ENCODE peak calls at places on chromosome 17, in nine cellular contexts. One of them, this sample, is unnamed.

GRCh38 chr17:71821512-71821911 is 299.3 kb upstream of the SOX9 start:
- DNase-seq in transverse colon: no peak
- DNase-seq in A549: no peak
- DNase-seq in esophagus muscularis mucosa: no peak
- DNase-seq in ovary: no peak
- DNase-seq in sigmoid colon: no peak
- DNase-seq in body of pancreas: no peak
- DNase-seq in lower leg skin: no peak
- DNase-seq in breast epithelium: no peak
- DNase-seq in this sample: no peak

GRCh38 chr17:59786536-59787319 is 79.3 kb downstream of the VMP1 start:
- DNase-seq in breast epithelium: no peak
- DNase-seq in body of pancreas: peak
- DNase-seq in A549: peak
- DNase-seq in transverse colon: peak
- DNase-seq in lower leg skin: peak
- DNase-seq in ovary: peak
- DNase-seq in esophagus muscularis mucosa: peak
- DNase-seq in sigmoid colon: peak
- DNase-seq in this sample: peak

GRCh38 chr17:16066125-16066524 is 66.5 kb downstream of the TTC19 start:
- DNase-seq in esophagus muscularis mucosa: no peak
- DNase-seq in body of pancreas: no peak
- DNase-seq in A549: no peak
- DNase-seq in transverse colon: no peak
- DNase-seq in lower leg skin: no peak
- DNase-seq in sigmoid colon: no peak
- DNase-seq in breast epithelium: no peak
- DNase-seq in ovary: no peak
- DNase-seq in this sample: no peak

GRCh38 chr17:61361084-61361483 is 38.6 kb upstream of the TBX2 start:
- DNase-seq in ovary: no peak
- DNase-seq in sigmoid colon: no peak
- DNase-seq in esophagus muscularis mucosa: no peak
- DNase-seq in transverse colon: no peak
- DNase-seq in breast epithelium: no peak
- DNase-seq in A549: no peak
- DNase-seq in body of pancreas: no peak
- DNase-seq in lower leg skin: no peak
- DNase-seq in this sample: no peak

GRCh38 chr17:4365628-4366311 is 705 bp downstream of the UBE2G1 start:
- DNase-seq in body of pancreas: peak
- DNase-seq in ovary: peak
- DNase-seq in sigmoid colon: peak
- DNase-seq in A549: peak
- DNase-seq in transverse colon: peak
- DNase-seq in esophagus muscularis mucosa: no peak
- DNase-seq in lower leg skin: no peak
- DNase-seq in breast epithelium: no peak
- DNase-seq in this sample: no peak

GRCh38 chr17:8441690-8442089 is 6.0 kb downstream of the NDEL1 start:
- DNase-seq in lower leg skin: no peak
- DNase-seq in transverse colon: no peak
- DNase-seq in body of pancreas: no peak
- DNase-seq in ovary: no peak
- DNase-seq in A549: no peak
- DNase-seq in sigmoid colon: no peak
- DNase-seq in esophagus muscularis mucosa: no peak
- DNase-seq in breast epithelium: no peak
- DNase-seq in this sample: no peak

GRCh38 chr17:73099504-73099903 is 7.0 kb upstream of the SLC39A11 start:
- DNase-seq in A549: no peak
- DNase-seq in breast epithelium: no peak
- DNase-seq in transverse colon: no peak
- DNase-seq in esophagus muscularis mucosa: no peak
- DNase-seq in ovary: no peak
- DNase-seq in sigmoid colon: no peak
- DNase-seq in lower leg skin: no peak
- DNase-seq in body of pancreas: no peak
- DNase-seq in this sample: no peak

GRCh38 chr17:45700171-45701090 is 83.7 kb upstream of the CRHR1 start:
- DNase-seq in body of pancreas: no peak
- DNase-seq in breast epithelium: no peak
- DNase-seq in A549: no peak
- DNase-seq in sigmoid colon: no peak
- DNase-seq in ovary: no peak
- DNase-seq in esophagus muscularis mucosa: no peak
- DNase-seq in transverse colon: no peak
- DNase-seq in lower leg skin: no peak
- DNase-seq in this sample: no peak

GRCh38 chr17:77254961-77255741 is 114.4 kb downstream of the SEC14L1 start:
- DNase-seq in lower leg skin: no peak
- DNase-seq in esophagus muscularis mucosa: no peak
- DNase-seq in transverse colon: no peak
- DNase-seq in body of pancreas: no peak
- DNase-seq in breast epithelium: peak
- DNase-seq in ovary: peak
- DNase-seq in A549: peak
- DNase-seq in sigmoid colon: no peak
- DNase-seq in this sample: no peak

GRCh38 chr17:77257169-77257568 is 116.4 kb downstream of the SEC14L1 start:
- DNase-seq in A549: no peak
- DNase-seq in breast epithelium: no peak
- DNase-seq in transverse colon: no peak
- DNase-seq in esophagus muscularis mucosa: no peak
- DNase-seq in ovary: no peak
- DNase-seq in body of pancreas: no peak
- DNase-seq in lower leg skin: no peak
- DNase-seq in sigmoid colon: no peak
- DNase-seq in this sample: no peak

GRCh38 chr17:77257596-77258458 is 117.1 kb downstream of the SEC14L1 start:
- DNase-seq in sigmoid colon: no peak
- DNase-seq in lower leg skin: no peak
- DNase-seq in breast epithelium: no peak
- DNase-seq in transverse colon: no peak
- DNase-seq in body of pancreas: no peak
- DNase-seq in esophagus muscularis mucosa: no peak
- DNase-seq in ovary: no peak
- DNase-seq in A549: no peak
- DNase-seq in this sample: no peak

GRCh38 chr17:77258638-77259037 is 117.9 kb downstream of the SEC14L1 start:
- DNase-seq in transverse colon: no peak
- DNase-seq in esophagus muscularis mucosa: no peak
- DNase-seq in ovary: no peak
- DNase-seq in A549: no peak
- DNase-seq in body of pancreas: no peak
- DNase-seq in breast epithelium: no peak
- DNase-seq in sigmoid colon: no peak
- DNase-seq in lower leg skin: no peak
- DNase-seq in this sample: no peak

DNA sequence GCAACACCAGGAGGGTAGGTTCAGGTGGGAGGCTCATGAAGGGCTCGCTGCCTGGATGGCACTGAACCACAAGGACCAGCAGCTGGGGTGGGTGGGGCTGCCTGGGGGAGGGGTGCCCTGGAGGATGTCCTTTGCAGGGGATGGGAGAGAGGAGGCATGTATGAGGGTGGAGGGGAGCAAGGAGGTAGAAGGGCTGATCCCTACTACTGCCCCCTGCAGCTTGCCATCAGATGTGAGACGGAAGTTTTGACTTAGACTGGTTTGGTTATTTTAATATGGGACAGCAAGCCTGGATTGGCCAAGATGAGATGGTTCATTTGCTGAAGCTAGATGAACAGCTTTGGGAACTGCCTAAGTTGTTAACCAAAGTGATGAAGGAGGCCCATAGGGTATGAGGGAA is 115.9 kb downstream of the SEC14L1 start:
- DNase-seq in A549: no peak
- DNase-seq in esophagus muscularis mucosa: no peak
- DNase-seq in ovary: no peak
- DNase-seq in breast epithelium: no peak
- DNase-seq in body of pancreas: no peak
- DNase-seq in lower leg skin: no peak
- DNase-seq in transverse colon: no peak
- DNase-seq in sigmoid colon: no peak
- DNase-seq in this sample: no peak
- TF ChIP-seq POLR2A in A549: no peak
- TF ChIP-seq POLR2A in esophagus muscularis mucosa: no peak
- TF ChIP-seq POLR2A in ovary: no peak
- TF ChIP-seq POLR2A in breast epithelium: no peak
- TF ChIP-seq POLR2A in body of pancreas: no peak
- TF ChIP-seq POLR2A in lower leg skin: no peak
- TF ChIP-seq POLR2A in transverse colon: no peak
- TF ChIP-seq POLR2A in sigmoid colon: no peak
- TF ChIP-seq POLR2A in this sample: no peak

DNA sequence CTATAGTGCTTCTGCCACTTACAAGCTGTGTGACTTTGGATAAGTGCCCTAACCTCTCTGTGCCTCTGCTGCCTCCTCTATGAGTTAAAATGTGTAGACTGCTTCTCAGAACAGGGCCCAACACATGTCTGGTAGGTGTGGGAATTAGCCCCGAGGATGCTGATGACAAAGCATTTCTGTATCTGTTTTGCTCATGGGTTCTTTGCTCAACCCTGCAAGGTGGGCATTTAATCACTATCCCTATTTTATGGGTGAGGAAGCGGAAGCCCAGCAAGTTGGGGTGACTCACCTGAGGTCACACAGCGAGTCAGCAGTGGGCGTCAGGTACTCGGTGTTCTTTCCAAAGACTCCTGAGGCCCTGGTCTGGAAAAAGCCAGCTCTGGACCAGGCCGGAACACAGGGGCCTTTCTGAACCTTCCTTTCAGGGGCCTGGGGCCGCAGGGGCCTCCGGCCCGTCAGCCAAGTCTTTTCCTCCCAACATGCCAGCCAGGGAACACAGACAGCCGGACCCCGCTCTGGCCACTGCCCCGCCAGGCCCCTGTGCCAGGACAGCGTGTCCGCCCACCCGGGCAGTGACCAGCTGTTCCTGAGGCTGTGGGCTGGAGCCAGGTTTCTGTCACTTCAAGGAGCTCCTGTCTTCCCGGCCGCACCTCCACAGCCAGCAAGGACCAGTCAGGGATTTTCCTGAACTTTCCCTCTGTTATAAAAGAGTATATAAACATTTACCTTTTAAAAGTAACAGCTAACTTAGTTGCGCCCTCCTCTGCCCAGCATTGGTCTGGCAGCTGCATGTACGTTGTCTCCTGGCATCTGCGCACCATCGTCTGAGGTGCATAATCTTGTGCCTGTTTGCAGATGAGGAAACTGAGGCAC is 62.5 kb downstream of the SREBF1 start:
- DNase-seq in body of pancreas: peak
- DNase-seq in A549: peak
- DNase-seq in ovary: no peak
- DNase-seq in sigmoid colon: peak
- DNase-seq in breast epithelium: peak
- DNase-seq in lower leg skin: no peak
- DNase-seq in esophagus muscularis mucosa: peak
- DNase-seq in transverse colon: peak
- DNase-seq in this sample: no peak
- TF ChIP-seq POLR2A in body of pancreas: no peak
- TF ChIP-seq POLR2A in A549: no peak
- TF ChIP-seq POLR2A in ovary: no peak
- TF ChIP-seq POLR2A in sigmoid colon: no peak
- TF ChIP-seq POLR2A in breast epithelium: no peak
- TF ChIP-seq POLR2A in lower leg skin: no peak
- TF ChIP-seq POLR2A in esophagus muscularis mucosa: no peak
- TF ChIP-seq POLR2A in transverse colon: no peak
- TF ChIP-seq POLR2A in this sample: no peak

DNA sequence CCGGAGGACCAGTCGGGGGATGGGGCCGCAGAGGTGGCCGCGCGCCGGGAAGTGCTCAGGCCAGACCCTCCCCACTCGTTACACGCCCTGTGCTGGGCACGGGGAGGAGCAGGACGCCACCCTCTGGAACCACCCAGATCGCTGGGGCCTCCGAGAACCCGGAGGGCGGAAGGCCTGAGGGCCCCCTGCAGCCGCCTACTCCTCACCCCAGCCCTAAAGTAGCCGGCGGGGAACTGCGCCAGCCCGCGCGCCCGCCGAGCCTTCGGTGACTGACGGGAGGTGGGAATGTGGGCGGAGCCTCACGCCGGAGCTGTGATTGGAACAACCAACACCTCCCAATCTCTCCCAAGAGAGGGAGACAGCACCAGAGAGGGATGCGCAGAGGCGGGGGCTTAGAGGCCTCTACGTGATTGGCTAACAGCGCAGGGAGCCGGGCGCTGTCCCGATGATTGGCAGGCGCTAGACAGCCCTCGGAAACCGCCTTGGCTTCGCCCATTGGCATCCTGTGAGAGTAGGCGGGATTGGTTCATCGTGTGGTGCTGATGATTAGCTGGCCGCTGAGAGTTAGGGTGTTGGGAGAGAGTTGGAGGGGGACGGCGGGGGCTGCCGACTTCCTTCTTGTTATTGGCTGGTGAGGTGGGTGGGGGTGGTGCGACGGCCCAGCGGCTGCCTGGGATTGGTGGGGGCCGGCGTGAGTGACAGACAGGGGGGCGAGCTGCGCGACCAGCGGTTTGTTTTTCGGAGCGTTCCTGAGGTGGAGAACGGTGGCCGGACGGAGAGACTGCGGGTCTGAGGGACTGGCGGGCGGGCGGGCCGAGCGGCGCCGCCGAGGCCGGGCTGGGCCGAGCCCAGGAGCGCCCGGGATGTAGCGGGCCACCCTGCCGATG is at the start of gene MAP3K3:
- DNase-seq in breast epithelium: peak
- DNase-seq in lower leg skin: peak
- DNase-seq in ovary: peak
- DNase-seq in esophagus muscularis mucosa: peak
- DNase-seq in A549: peak
- DNase-seq in sigmoid colon: peak
- DNase-seq in body of pancreas: peak
- DNase-seq in transverse colon: peak
- DNase-seq in this sample: peak
- TF ChIP-seq POLR2A in breast epithelium: peak
- TF ChIP-seq POLR2A in lower leg skin: no peak
- TF ChIP-seq POLR2A in ovary: peak
- TF ChIP-seq POLR2A in esophagus muscularis mucosa: no peak
- TF ChIP-seq POLR2A in A549: peak
- TF ChIP-seq POLR2A in sigmoid colon: peak
- TF ChIP-seq POLR2A in body of pancreas: peak
- TF ChIP-seq POLR2A in transverse colon: peak
- TF ChIP-seq POLR2A in this sample: peak

GRCh38 chr17:75894049-75894742 is 2.6 kb downstream of the TRIM65 start:
- DNase-seq in sigmoid colon: peak
- DNase-seq in ovary: no peak
- DNase-seq in lower leg skin: no peak
- DNase-seq in transverse colon: no peak
- DNase-seq in esophagus muscularis mucosa: no peak
- DNase-seq in A549: no peak
- DNase-seq in body of pancreas: no peak
- DNase-seq in breast epithelium: no peak
- DNase-seq in this sample: no peak

GRCh38 chr17:75898791-75899190 is 2.0 kb upstream of the TRIM65 start:
- DNase-seq in transverse colon: no peak
- DNase-seq in esophagus muscularis mucosa: no peak
- DNase-seq in sigmoid colon: peak
- DNase-seq in ovary: no peak
- DNase-seq in A549: no peak
- DNase-seq in breast epithelium: no peak
- DNase-seq in body of pancreas: no peak
- DNase-seq in lower leg skin: no peak
- DNase-seq in this sample: no peak

GRCh38 chr17:75898065-75898464 is 1.3 kb upstream of the TRIM65 start:
- DNase-seq in ovary: no peak
- DNase-seq in transverse colon: no peak
- DNase-seq in sigmoid colon: peak
- DNase-seq in breast epithelium: no peak
- DNase-seq in A549: no peak
- DNase-seq in lower leg skin: no peak
- DNase-seq in esophagus muscularis mucosa: no peak
- DNase-seq in body of pancreas: no peak
- DNase-seq in this sample: no peak

GRCh38 chr17:75897076-75898019 is 597 bp upstream of the TRIM65 start:
- DNase-seq in esophagus muscularis mucosa: no peak
- DNase-seq in ovary: peak
- DNase-seq in sigmoid colon: peak
- DNase-seq in lower leg skin: no peak
- DNase-seq in transverse colon: peak
- DNase-seq in breast epithelium: no peak
- DNase-seq in body of pancreas: no peak
- DNase-seq in A549: no peak
- DNase-seq in this sample: no peak

GRCh38 chr17:75896360-75897075 is at the start of gene TRIM65:
- DNase-seq in ovary: peak
- DNase-seq in A549: peak
- DNase-seq in sigmoid colon: peak
- DNase-seq in transverse colon: peak
- DNase-seq in lower leg skin: peak
- DNase-seq in esophagus muscularis mucosa: no peak
- DNase-seq in body of pancreas: peak
- DNase-seq in breast epithelium: peak
- DNase-seq in this sample: peak
- TF ChIP-seq POLR2A in ovary: peak
- TF ChIP-seq POLR2A in A549: peak
- TF ChIP-seq POLR2A in sigmoid colon: peak
- TF ChIP-seq POLR2A in transverse colon: peak
- TF ChIP-seq POLR2A in lower leg skin: no peak
- TF ChIP-seq POLR2A in esophagus muscularis mucosa: peak
- TF ChIP-seq POLR2A in body of pancreas: peak
- TF ChIP-seq POLR2A in breast epithelium: no peak
- TF ChIP-seq POLR2A in this sample: peak

This sample was measured in GM12891.